ENCODE peak calls at places on chromosomes 6 and 20, in four cellular contexts. W, U, N and V are unnamed samples.

GRCh38 chr6:90820436-90820835 is 233.6 kb upstream of the MAP3K7 start:
- DNase-seq in W (no peak), U (no peak), N (no peak), V (no peak)

GRCh38 chr6:105120570-105120969 is 59.2 kb downstream of the POPDC3 start:
- DNase-seq in W (peak), U (no peak), N (no peak), V (no peak)

GRCh38 chr20:12824353-12824752 is 184.4 kb upstream of the SPTLC3 start:
- DNase-seq in W (no peak), U (no peak), N (no peak), V (no peak)

GRCh38 chr6:30163090-30163917 is at the start of gene TRIM15:
- DNase-seq in W (no peak), U (no peak), N (no peak), V (no peak)

GRCh38 chr20:36550797-36551299 is 9.5 kb downstream of the MYL9 start:
- DNase-seq in W (no peak), U (no peak), N (no peak), V (no peak)

GRCh38 chr6:4369616-4370015 is 234.2 kb upstream of the ECI2 start:
- DNase-seq in W (peak), U (no peak), N (no peak), V (peak)

GRCh38 chr6:42979523-42980177 is 669 bp upstream of the PEX6 start:
- DNase-seq in W (no peak), U (no peak), N (no peak), V (no peak)

GRCh38 chr6:24936641-24937317 is 1.0 kb upstream of the RIPOR2 start:
- DNase-seq in W (no peak), U (no peak), N (no peak), V (no peak)

GRCh38 chr20:45765307-45765910 is 26.3 kb downstream of the WFDC3 start:
- DNase-seq in W (no peak), U (no peak), N (no peak), V (no peak)

GRCh38 chr6:42702200-42702599 is 20.2 kb downstream of the PRPH2 start:
- DNase-seq in W (no peak), U (no peak), N (no peak), V (no peak)

GRCh38 chr6:163355471-163355991 is 59.0 kb upstream of the QKI start:
- DNase-seq in W (no peak), U (peak), N (peak), V (no peak)

GRCh38 chr6:145887969-145888368 is 73.4 kb upstream of the FBXO30 start:
- DNase-seq in W (no peak), U (peak), N (no peak), V (no peak)

GRCh38 chr6:166911248-166911677 is 45.1 kb downstream of the RNASET2 start:
- DNase-seq in W (no peak), U (no peak), N (no peak), V (no peak)

GRCh38 chr20:62159835-62160234 is 16.3 kb downstream of the SS18L1 start:
- DNase-seq in W (no peak), U (no peak), N (no peak), V (no peak)

GRCh38 chr6:124073820-124074587 is 270.3 kb downstream of the NKAIN2 start:
- DNase-seq in W (no peak), U (no peak), N (no peak), V (no peak)

GRCh38 chr6:124436803-124437202 is 525.4 kb upstream of the RNF217 start:
- DNase-seq in W (no peak), U (no peak), N (no peak), V (no peak)

GRCh38 chr6:54491431-54491830 is 183.2 kb downstream of the TINAG start:
- DNase-seq in W (no peak), U (no peak), N (no peak), V (no peak)

GRCh38 chr20:50151034-50151743 is 2.3 kb downstream of the PEDS1 start:
- DNase-seq in W (no peak), U (no peak), N (no peak), V (peak)

GRCh38 chr20:44711237-44711636 is 3.9 kb upstream of the CCN5 start:
- DNase-seq in W (no peak), U (peak), N (no peak), V (no peak)

GRCh38 chr6:70676821-70677220 is 9.1 kb downstream of the SMAP1 start:
- DNase-seq in W (no peak), U (no peak), N (no peak), V (no peak)

GRCh38 chr6:123415844-123416468 is 220.8 kb downstream of the TRDN start:
- DNase-seq in W (peak), U (no peak), N (no peak), V (peak)

GRCh38 chr6:13695217-13695616 is 16.4 kb downstream of the RANBP9 start:
- DNase-seq in W (no peak), U (no peak), N (no peak), V (no peak)

GRCh38 chr6:53492860-53493634 is 51.9 kb downstream of the GCLC start:
- DNase-seq in W (peak), U (no peak), N (no peak), V (no peak)

GRCh38 chr6:145483191-145483996 is 251.9 kb downstream of the EPM2A start:
- DNase-seq in W (no peak), U (no peak), N (no peak), V (peak)

GRCh38 chr6:118719351-118720124 is 68.1 kb upstream of the CEP85L start:
- DNase-seq in W (no peak), U (no peak), N (no peak), V (no peak)

GRCh38 chr20:63043348-63044203 is 36.8 kb upstream of the BHLHE23 start:
- DNase-seq in W (no peak), U (peak), N (no peak), V (no peak)

GRCh38 chr6:133701633-133702331 is 187.1 kb upstream of the TCF21 start:
- DNase-seq in W (no peak), U (peak), N (no peak), V (no peak)

GRCh38 chr20:58469500-58470129 is 45.6 kb downstream of the APCDD1L start:
- DNase-seq in W (no peak), U (no peak), N (no peak), V (no peak)

GRCh38 chr20:40583195-40583594 is 105.8 kb downstream of the MAFB start:
- DNase-seq in W (no peak), U (peak), N (no peak), V (no peak)

GRCh38 chr6:119446623-119447008 is 97.1 kb upstream of the MAN1A1 start:
- DNase-seq in W (peak), U (no peak), N (no peak), V (peak)

GRCh38 chr20:13671500-13672288 is 33.0 kb upstream of the TASP1 start:
- DNase-seq in W (peak), U (no peak), N (no peak), V (no peak)

GRCh38 chr20:2402271-2402980 is 21.7 kb downstream of the TGM6 start:
- DNase-seq in W (peak), U (no peak), N (no peak), V (no peak)

GRCh38 chr6:30325150-30325872 is 1.4 kb upstream of the TRIM39 start:
- DNase-seq in W (no peak), U (no peak), N (no peak), V (no peak)

GRCh38 chr6:111691345-111692225 is 85.9 kb upstream of the TRAF3IP2 start:
- DNase-seq in W (peak), U (no peak), N (no peak), V (no peak)

GRCh38 chr6:135115411-135116293 is 61.0 kb upstream of the HBS1L start:
- DNase-seq in W (no peak), U (no peak), N (no peak), V (no peak)
- H3K4me3 ChIP-seq in W (no peak), U (no peak), N (no peak), V (no peak)

GRCh38 chr20:19934792-19935491 is 82.2 kb upstream of the NAA20 start:
- DNase-seq in W (no peak), U (peak), N (peak), V (peak)
- H3K4me3 ChIP-seq in W (no peak), U (peak), N (peak), V (no peak)

GRCh38 chr20:47353697-47354387 is 2.7 kb downstream of the ZMYND8 start:
- DNase-seq in W (no peak), U (no peak), N (no peak), V (no peak)

GRCh38 chr20:47354388-47354709 is 2.1 kb downstream of the ZMYND8 start:
- DNase-seq in W (no peak), U (no peak), N (no peak), V (no peak)

GRCh38 chr20:47356220-47356525 is 326 bp downstream of the ZMYND8 start:
- DNase-seq in W (no peak), U (no peak), N (no peak), V (no peak)

GRCh38 chr20:47355489-47356219 is 845 bp downstream of the ZMYND8 start:
- DNase-seq in W (no peak), U (no peak), N (no peak), V (no peak)

GRCh38 chr20:47354710-47355488 is 1.6 kb downstream of the ZMYND8 start:
- DNase-seq in W (no peak), U (no peak), N (no peak), V (no peak)
- H3K4me3 ChIP-seq in W (peak), U (peak), N (peak), V (peak)

GRCh38 chr6:137794510-137795200 is 72.4 kb upstream of the TNFAIP3 start:
- DNase-seq in W (no peak), U (no peak), N (no peak), V (no peak)
- H3K4me3 ChIP-seq in W (no peak), U (no peak), N (no peak), V (no peak)

DNA sequence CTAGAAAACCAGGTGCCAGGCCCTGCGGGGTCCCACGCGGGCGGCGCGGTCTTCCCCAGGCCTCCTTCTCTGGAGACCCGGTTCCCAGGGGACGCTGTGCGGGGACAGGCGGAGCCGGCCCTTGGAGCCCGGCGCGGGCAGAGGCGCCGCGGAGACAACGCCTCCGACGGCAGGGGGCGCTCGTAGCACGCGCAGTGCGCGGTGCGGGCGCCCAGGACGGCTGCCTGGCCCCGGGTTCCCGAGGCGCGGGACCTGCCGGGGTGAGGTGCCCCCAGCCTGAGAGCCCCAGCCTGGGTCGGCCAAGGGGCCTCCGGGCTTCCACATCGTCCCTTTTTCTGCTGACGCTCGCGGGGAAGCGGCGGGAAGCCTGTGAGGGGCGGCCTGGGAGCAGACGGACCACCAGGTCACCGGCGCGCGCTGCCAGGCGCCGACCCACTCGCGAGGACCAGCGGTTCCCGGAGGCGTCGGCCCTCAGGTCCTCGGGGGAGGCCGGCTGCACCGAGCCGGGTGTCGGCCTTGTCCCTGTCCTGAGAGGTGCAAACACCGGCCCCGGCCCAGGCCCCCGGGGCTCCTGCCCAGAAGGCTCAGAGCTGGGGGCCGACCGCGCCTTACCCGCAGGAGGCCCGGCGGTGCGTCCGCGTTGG is 5.2 kb upstream of the FOXC1 start:
- DNase-seq in W (no peak), U (peak), N (peak), V (no peak)
- H3K4me3 ChIP-seq in W (peak), U (peak), N (peak), V (peak)

DNA sequence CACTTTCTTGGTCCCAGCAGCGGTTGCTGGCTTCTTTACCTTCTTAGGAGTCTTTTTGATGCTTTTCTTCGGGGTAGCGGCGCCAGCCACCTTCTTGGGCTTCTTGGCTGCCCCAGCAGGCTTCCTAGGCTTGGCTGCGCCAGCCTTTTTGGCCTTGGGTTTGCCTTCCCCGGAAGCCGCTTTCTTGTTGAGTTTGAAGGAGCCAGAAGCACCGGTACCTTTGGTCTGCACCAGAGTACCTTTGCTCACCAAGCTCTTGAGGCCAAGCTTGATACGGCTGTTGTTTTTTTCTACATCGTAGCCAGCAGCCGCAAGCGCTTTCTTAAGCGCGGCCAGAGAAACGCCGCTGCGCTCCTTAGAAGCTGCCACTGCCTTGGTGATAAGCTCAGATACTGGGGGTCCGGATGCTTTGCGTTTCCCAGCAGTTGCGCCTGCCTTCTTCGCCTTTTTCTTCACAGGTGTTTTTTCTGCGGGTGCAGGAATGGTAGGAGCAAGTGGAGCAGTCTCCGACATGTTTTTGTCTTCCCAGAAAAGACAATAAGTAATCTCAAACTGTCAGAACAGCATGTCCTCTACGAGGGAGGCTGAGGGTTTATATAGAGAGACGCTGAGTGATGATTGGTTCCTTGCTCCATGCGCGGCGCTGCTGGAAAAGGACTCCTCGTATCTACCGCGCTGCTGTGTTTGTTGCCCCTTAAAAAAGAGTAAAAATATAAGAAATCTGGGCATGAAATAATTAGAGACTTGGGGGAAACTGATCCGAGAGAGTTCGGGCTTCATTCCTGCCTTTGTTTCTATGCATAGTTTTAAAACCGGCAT is 130.4 kb upstream of the BTN3A2 start:
- DNase-seq in W (no peak), U (no peak), N (no peak), V (no peak)
- H3K4me3 ChIP-seq in W (peak), U (peak), N (peak), V (no peak)